ENCODE peak calls at places on chromosomes 4 and X, in four cellular contexts. E is heart left ventricle, P is astrocyte of the cerebellum, Z is H7. L is an unnamed sample.

GRCh38 chr4:60683357-60683756 is 516.8 kb upstream of the ADGRL3 start:
- DNase-seq in E (no peak), P (peak), Z (no peak), L (peak)

GRCh38 chrX:54076903-54077302 is 32.6 kb upstream of the PHF8 start:
- DNase-seq in E (no peak), P (no peak), Z (no peak), L (no peak)

GRCh38 chr4:165131247-165131832 is 18.7 kb upstream of the TMEM192 start:
- DNase-seq in E (no peak), P (peak), Z (peak), L (peak)

GRCh38 chr4:90078440-90078839 is 48.8 kb upstream of the CCSER1 start:
- DNase-seq in E (no peak), P (no peak), Z (no peak), L (no peak)

GRCh38 chrX:77597511-77597910 is 150.3 kb downstream of the FGF16 start:
- DNase-seq in E (no peak), P (no peak), Z (no peak), L (no peak)

GRCh38 chrX:110226931-110227330 is 91.0 kb downstream of the AMMECR1 start:
- DNase-seq in E (no peak), P (no peak), Z (no peak), L (no peak)

GRCh38 chr4:186881521-186882220 is 158.0 kb upstream of the FAT1 start:
- DNase-seq in E (no peak), P (peak), Z (no peak), L (peak)

GRCh38 chrX:154486396-154487207 is at the start of gene UBL4A:
- DNase-seq in E (peak), P (no peak), Z (peak), L (peak)

GRCh38 chrX:28120076-28120475 is 138.8 kb upstream of the DCAF8L1 start:
- DNase-seq in E (no peak), P (no peak), Z (no peak), L (no peak)

GRCh38 chr4:107877361-107877760 is 52.6 kb downstream of the SGMS2 start:
- DNase-seq in E (no peak), P (no peak), Z (no peak), L (no peak)

GRCh38 chr4:118969359-118969758 is 80.7 kb downstream of the SYNPO2 start:
- DNase-seq in E (no peak), P (peak), Z (peak), L (no peak)

GRCh38 chrX:19650996-19651395 is 135.7 kb upstream of the MAP3K15 start:
- DNase-seq in E (no peak), P (no peak), Z (no peak), L (no peak)

GRCh38 chr4:56505269-56506109 is at the start of gene ARL9:
- DNase-seq in E (peak), P (peak), Z (peak), L (peak)

GRCh38 chrX:150663061-150663460 is 30.1 kb upstream of the MTMR1 start:
- DNase-seq in E (no peak), P (no peak), Z (no peak), L (no peak)

GRCh38 chr4:101790521-101791188 is at the start of gene BANK1:
- DNase-seq in E (peak), P (no peak), Z (peak), L (no peak)

GRCh38 chr4:180832086-180832485 is 1411.1 kb upstream of the TENM3 start:
- DNase-seq in E (no peak), P (no peak), Z (no peak), L (no peak)

GRCh38 chr4:100913685-100914084 is 395.9 kb upstream of the EMCN start:
- DNase-seq in E (no peak), P (no peak), Z (no peak), L (no peak)

GRCh38 chr4:139493176-139493575 is 39.3 kb downstream of the RAB33B start:
- DNase-seq in E (no peak), P (no peak), Z (no peak), L (no peak)

GRCh38 chr4:139300431-139301142 is 718 bp upstream of the NAA15 start:
- DNase-seq in E (no peak), P (no peak), Z (peak), L (peak)

GRCh38 chr4:100510551-100510950 is 7.3 kb downstream of the EMCN start:
- DNase-seq in E (no peak), P (no peak), Z (no peak), L (no peak)

GRCh38 chrX:107454302-107454701 is 4.8 kb downstream of the FRMPD3 start:
- DNase-seq in E (no peak), P (no peak), Z (no peak), L (no peak)

GRCh38 chr4:6592804-6593563 is 18.0 kb downstream of the MAN2B2 start:
- DNase-seq in E (no peak), P (no peak), Z (peak), L (no peak)

GRCh38 chr4:109350121-109350520 is 47.7 kb upstream of the COL25A1 start:
- DNase-seq in E (no peak), P (no peak), Z (no peak), L (no peak)

GRCh38 chrX:38627683-38628082 is 66.3 kb downstream of the TSPAN7 start:
- DNase-seq in E (no peak), P (no peak), Z (peak), L (no peak)

GRCh38 chrX:150038977-150039599 is 100.8 kb upstream of the EOLA2 start:
- DNase-seq in E (no peak), P (no peak), Z (no peak), L (no peak)

GRCh38 chrX:77293331-77293995 is 153.7 kb upstream of the FGF16 start:
- DNase-seq in E (no peak), P (no peak), Z (no peak), L (no peak)

GRCh38 chr4:188976644-188977115 is 837.4 kb downstream of the TRIML1 start:
- DNase-seq in E (no peak), P (peak), Z (peak), L (peak)
- H3K4me3 ChIP-seq in E (no peak), P (no peak), Z (no peak), L (no peak)

GRCh38 chrX:12421918-12422317 is 283.6 kb downstream of the FRMPD4 start:
- DNase-seq in E (no peak), P (no peak), Z (no peak), L (no peak)
- H3K4me3 ChIP-seq in E (no peak), P (no peak), Z (no peak), L (no peak)

DNA sequence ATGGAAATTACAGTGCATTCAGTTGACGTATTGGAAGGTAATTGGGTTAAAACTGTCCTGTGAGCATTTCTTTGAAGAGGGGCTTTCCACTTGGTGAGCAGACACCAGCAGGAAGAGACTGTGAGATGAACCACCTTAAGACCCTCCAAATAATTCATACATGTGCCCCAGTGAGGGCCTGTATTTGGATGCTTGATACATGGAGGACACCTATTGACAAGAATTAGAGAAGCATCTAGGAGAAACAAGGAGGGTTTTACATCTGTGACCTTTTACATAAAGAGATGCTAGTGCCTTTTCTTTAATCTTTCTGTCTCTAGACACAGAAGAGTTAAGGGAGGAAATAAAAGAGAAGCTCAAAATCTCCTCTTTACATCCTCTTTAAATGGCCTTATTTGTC is 1115.3 kb upstream of the IGFBP7 start:
- DNase-seq in E (no peak), P (no peak), Z (no peak), L (no peak)
- H3K4me3 ChIP-seq in E (no peak), P (no peak), Z (no peak), L (no peak)

DNA sequence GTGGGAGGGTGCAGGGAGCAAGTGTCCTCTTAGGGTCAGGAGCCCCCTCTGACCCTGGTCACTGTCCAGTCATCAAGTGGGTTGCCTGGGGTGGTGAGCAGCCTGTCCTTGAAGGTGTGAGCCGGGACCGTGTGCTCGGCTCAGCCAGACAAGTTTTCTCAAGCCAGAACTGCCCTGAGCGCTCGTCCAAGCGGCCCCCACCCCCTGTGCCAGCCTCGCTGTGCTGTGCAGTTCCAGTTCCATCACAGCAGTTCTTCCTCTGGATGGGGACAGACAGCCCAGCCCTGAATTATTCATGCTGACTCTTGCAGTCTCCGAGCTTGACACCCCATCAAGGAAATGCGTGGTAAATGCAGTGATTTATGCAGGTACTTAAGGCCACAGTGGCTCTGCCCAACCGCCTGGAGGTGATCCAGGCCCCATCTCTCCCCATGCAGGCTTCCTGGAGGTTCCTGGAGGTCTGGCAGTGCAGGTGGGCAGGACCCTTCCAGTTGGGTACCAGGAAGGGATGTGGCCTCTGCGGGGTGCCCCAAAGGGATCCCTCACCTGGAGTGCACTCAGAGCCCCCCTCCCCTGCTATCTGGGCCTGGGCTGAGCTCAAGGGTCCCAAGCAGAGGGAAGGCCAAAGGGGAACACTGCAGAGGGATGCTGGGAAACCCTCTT is 44.7 kb upstream of the HMX1 start:
- DNase-seq in E (peak), P (no peak), Z (peak), L (no peak)
- H3K4me3 ChIP-seq in E (no peak), P (no peak), Z (no peak), L (no peak)

GRCh38 chr4:2059034-2059725 is at the start of gene NAT8L:
- DNase-seq in E (peak), P (no peak), Z (peak), L (no peak)

GRCh38 chr4:2062168-2062807 is 3.2 kb downstream of the NAT8L start:
- DNase-seq in E (peak), P (no peak), Z (peak), L (no peak)

GRCh38 chr4:2061208-2062131 is 2.3 kb downstream of the NAT8L start:
- DNase-seq in E (peak), P (no peak), Z (no peak), L (no peak)

GRCh38 chr4:2059726-2060577 is 825 bp downstream of the NAT8L start:
- DNase-seq in E (peak), P (no peak), Z (peak), L (no peak)

DNA sequence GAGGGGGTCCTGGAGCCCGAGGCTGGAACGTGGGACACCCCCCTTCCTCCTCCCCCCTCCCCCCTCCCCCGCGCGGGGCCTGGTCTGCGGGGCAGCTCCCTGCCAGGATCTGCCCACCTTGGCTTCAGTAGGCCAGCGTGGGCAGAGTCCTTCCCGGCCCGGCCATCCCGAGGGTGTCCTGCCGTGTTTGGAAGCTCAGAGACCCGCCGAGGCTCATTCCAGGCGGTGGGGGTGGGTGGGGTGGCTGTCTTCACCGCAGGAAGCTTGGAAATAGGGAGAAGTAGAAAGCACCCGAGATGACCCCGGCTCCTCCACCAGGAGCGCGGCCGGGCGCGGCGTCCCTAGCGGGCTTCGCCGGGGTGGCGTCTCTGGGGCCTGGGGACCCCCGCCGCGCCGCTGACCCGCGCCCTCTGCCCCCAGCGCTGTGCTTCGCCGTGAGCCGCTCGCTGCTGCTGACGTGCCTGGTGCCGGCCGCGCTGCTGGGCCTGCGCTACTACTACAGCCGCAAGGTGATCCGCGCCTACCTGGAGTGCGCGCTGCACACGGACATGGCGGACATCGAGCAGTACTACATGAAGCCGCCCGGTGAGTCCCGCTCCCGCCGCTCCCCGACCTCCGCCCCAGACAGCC is 1.6 kb downstream of the NAT8L start:
- DNase-seq in E (peak), P (no peak), Z (peak), L (no peak)
- H3K4me3 ChIP-seq in E (no peak), P (no peak), Z (peak), L (no peak)

GRCh38 chr4:154399259-154399974 is 92.2 kb downstream of the DCHS2 start:
- DNase-seq in E (no peak), P (peak), Z (peak), L (peak)
- H3K4me3 ChIP-seq in E (peak), P (no peak), Z (no peak), L (peak)

DNA sequence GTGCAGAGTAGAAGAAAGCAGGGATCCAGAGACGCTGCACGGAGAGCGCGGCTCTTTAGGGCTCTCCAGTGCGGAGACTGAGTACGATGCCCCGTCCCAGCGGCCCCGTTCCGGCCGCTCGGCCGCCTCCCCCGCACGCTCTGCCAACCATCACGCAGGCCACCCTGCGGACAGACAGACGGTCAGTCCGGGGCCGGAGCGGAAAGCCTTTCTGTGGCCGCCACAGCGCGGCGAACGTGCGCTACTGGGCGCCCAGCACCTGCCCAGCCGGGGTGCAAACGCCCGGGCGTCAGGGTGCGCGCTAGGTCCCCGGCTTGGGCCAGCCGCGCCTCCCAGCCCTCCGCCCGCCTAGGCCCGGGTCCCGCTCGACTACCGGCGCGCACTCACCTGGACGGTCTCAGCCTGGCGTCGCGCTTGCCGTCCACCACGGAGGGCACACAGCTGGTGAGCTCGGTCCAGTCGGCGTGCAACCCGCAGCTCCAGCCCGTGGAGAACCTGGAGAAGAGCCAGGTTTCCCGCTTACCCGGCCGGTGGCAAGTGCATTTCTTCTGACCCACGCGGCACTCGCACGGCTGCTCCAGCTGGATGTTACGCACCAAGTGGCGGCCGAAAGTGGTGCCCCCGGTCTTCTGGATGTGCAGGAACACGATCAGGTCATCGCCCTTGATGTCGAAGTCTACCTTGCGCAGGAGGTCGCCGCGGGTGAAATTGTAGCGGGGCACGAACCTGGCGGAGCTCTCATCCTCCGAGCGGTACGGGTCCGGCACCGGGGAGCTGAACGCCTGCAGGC is 1.8 kb downstream of the HS6ST2 start:
- DNase-seq in E (no peak), P (no peak), Z (peak), L (no peak)
- H3K4me3 ChIP-seq in E (peak), P (peak), Z (peak), L (peak)

DNA sequence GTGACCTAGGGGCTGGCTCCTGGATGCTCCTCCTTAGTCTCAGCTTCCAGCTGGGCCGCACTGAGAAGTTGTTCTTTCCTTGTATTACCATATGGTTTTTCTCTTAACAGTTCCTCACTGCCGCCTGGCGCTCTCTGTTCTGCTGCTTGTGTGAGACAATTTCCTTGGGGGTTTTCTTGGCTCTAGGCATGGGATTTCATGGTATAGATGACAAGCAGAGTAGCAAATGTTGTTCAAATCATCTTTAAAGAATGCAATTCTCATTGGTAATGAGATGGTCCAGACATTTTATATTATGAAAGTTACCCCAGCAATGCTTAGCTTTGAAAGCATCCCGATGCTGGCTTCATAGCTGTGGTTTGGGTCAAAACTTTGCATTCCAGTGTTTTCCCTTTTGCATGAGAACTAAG is 37.6 kb downstream of the SEPTIN11 start:
- DNase-seq in E (peak), P (peak), Z (peak), L (peak)
- H3K4me3 ChIP-seq in E (no peak), P (peak), Z (no peak), L (peak)

GRCh38 chr4:185744946-185745345 is 67.0 kb downstream of the SORBS2 start:
- DNase-seq in E (no peak), P (no peak), Z (no peak), L (no peak)
- H3K4me3 ChIP-seq in E (no peak), P (no peak), Z (no peak), L (no peak)

GRCh38 chrX:9848718-9849481 is 62.7 kb downstream of the SHROOM2 start:
- DNase-seq in E (no peak), P (no peak), Z (peak), L (no peak)
- H3K4me3 ChIP-seq in E (no peak), P (no peak), Z (no peak), L (no peak)

L was measured in skeletal muscle cell.